ENCODE peak calls at places on chromosomes 1 and 21, in ten cellular contexts. V is breast epithelium, F is NB4, J is heart left ventricle, Y is endothelial cell of umbilical vein, H is body of pancreas, A is ovary, T is esophagus muscularis mucosa, O is HCT116, U is right lobe of liver. M is an unnamed sample.

GRCh38 chr1:106937104-106937503 is 119.4 kb upstream of the PRMT6 start:
- DNase-seq in A (no peak), O (no peak), U (no peak), F (peak; percentile 3), T (no peak), H (no peak), Y (no peak), V (no peak), J (no peak), M (no peak)

GRCh38 chr21:45004481-45005263 is 64.8 kb downstream of the SLX9 start:
- DNase-seq in Y (peak; percentile 42), F (peak; percentile 41), A (peak; percentile 25), J (peak; percentile 4), T (no peak), O (no peak), U (no peak), V (no peak), H (no peak), M (no peak)

GRCh38 chr1:240526321-240526720 is 85.6 kb downstream of the GREM2 start:
- DNase-seq in O (no peak), J (no peak), V (no peak), U (no peak), Y (no peak), T (no peak), A (no peak), F (no peak), H (no peak), M (no peak)

GRCh38 chr1:119374208-119374877 is 5.8 kb downstream of the HAO2 start:
- DNase-seq in O (no peak), H (no peak), Y (no peak), F (no peak), A (no peak), V (no peak), T (no peak), J (no peak), U (no peak), M (no peak)

GRCh38 chr1:67723620-67724019 is 38.6 kb downstream of the GADD45A start:
- DNase-seq in A (no peak), Y (peak; percentile 97), J (no peak), V (no peak), T (no peak), O (no peak), H (no peak), F (no peak), U (no peak), M (no peak)

GRCh38 chr1:106700151-106700550 is 356.3 kb upstream of the PRMT6 start:
- DNase-seq in A (no peak), T (no peak), V (no peak), F (no peak), U (no peak), H (no peak), J (no peak), O (no peak), Y (no peak), M (no peak)

GRCh38 chr1:94741510-94741909 is 78.6 kb upstream of the SLC44A3 start:
- DNase-seq in H (no peak), V (no peak), U (no peak), O (no peak), T (no peak), J (no peak), F (peak; percentile 65), A (no peak), Y (no peak), M (no peak)

GRCh38 chr1:65626003-65626402 is 166.7 kb upstream of the PDE4B start:
- DNase-seq in T (no peak), Y (no peak), V (no peak), U (no peak), J (no peak), A (no peak), H (no peak), O (no peak), F (no peak), M (peak; percentile 30)

GRCh38 chr1:178091986-178092745 is 1.7 kb upstream of the RASAL2 start:
- DNase-seq in T (no peak), F (no peak), O (no peak), V (no peak), J (no peak), Y (no peak), U (no peak), A (no peak), H (no peak), M (no peak)

GRCh38 chr1:94329986-94330385 is 88.2 kb upstream of the ABCD3 start:
- DNase-seq in U (no peak), H (no peak), T (no peak), F (peak; percentile 7), V (no peak), O (no peak), J (no peak), A (no peak), Y (peak; percentile 76), M (no peak)

GRCh38 chr1:201508809-201509208 is 1.9 kb upstream of the CSRP1 start:
- DNase-seq in F (no peak), Y (no peak), V (no peak), U (no peak), A (no peak), H (no peak), O (no peak), T (no peak), J (no peak), M (no peak)

GRCh38 chr1:233459968-233460367 is 132.4 kb downstream of the MAP3K21 start:
- DNase-seq in H (no peak), Y (no peak), U (no peak), T (no peak), A (no peak), V (no peak), F (no peak), J (no peak), O (no peak), M (no peak)

GRCh38 chr1:99176753-99177152 is 87.5 kb upstream of the PLPPR4 start:
- DNase-seq in T (no peak), A (no peak), O (no peak), V (no peak), Y (no peak), U (no peak), H (no peak), F (no peak), J (no peak), M (no peak)

GRCh38 chr1:90706437-90707362 is 10.4 kb downstream of the BARHL2 start:
- DNase-seq in H (peak; percentile 41), O (no peak), J (no peak), T (peak; percentile 89), A (no peak), U (no peak), Y (no peak), F (peak; percentile 22), V (no peak), M (no peak)

GRCh38 chr1:214662386-214662785 is 59.4 kb downstream of the CENPF start:
- DNase-seq in Y (no peak), O (no peak), T (no peak), A (no peak), H (no peak), U (no peak), F (no peak), J (no peak), V (no peak), M (no peak)

GRCh38 chr1:24383381-24383940 is 30.1 kb downstream of the STPG1 start:
- DNase-seq in Y (no peak), F (no peak), V (no peak), H (no peak), O (no peak), T (peak; percentile 12), J (no peak), U (no peak), A (no peak), M (no peak)

GRCh38 chr1:24386241-24386640 is 27.3 kb downstream of the STPG1 start:
- DNase-seq in H (no peak), Y (no peak), A (no peak), J (no peak), U (no peak), T (peak; percentile 57), O (no peak), F (no peak), V (no peak), M (no peak)

GRCh38 chr1:24384251-24385090 is 29.1 kb downstream of the STPG1 start:
- DNase-seq in O (no peak), U (no peak), H (no peak), F (no peak), T (peak; percentile 86), J (no peak), A (no peak), Y (peak; percentile 75), V (no peak), M (no peak)

GRCh38 chr1:24386931-24387330 is 26.7 kb downstream of the STPG1 start:
- DNase-seq in J (no peak), F (no peak), A (no peak), O (no peak), T (peak; percentile 45), Y (no peak), H (no peak), V (no peak), U (no peak), M (no peak)

GRCh38 chr1:24385160-24385939 is 28.2 kb downstream of the STPG1 start:
- DNase-seq in O (no peak), U (no peak), T (peak; percentile 29), V (no peak), H (no peak), A (no peak), Y (no peak), J (no peak), F (peak; percentile 38), M (no peak)
- TF ChIP-seq CTCF in O (peak; percentile 98), U (no peak), T (no peak), V (no peak), H (no peak), A (no peak), Y (peak; percentile 46), J (peak; percentile 10), F (peak; percentile 77), M (peak; percentile 23)

DNA sequence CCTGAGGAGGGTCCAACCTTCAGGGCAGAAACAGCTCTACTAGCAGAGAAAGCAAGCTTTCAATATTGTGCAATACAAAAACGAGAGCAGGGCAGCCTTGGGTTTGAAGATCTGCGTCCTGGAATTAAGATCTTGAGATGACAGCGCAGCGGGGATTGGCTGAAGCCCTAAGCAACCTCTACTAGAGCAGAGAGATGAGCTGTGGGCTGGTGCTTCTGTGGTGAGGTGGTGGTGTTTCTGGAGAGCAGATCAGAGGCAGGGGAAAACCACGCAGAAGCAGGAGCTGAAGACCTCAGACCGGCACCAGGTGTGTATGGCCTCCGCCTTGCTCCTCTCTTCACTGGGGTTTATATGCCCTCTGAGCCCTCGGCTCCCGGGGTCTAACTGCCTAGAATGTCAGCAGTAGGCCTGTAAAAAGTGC is 12.5 kb downstream of the TRAF3IP3 start:
- DNase-seq in F (peak; percentile 95), Y (no peak), T (no peak), J (no peak), H (no peak), U (no peak), A (no peak), V (no peak), O (no peak), M (no peak)
- TF ChIP-seq POLR2A in F (peak; percentile 69), Y (no peak), T (no peak), J (no peak), H (no peak), U (no peak), A (no peak), V (no peak), O (no peak), M (peak; percentile 31)

GRCh38 chr1:50605186-50605875 is 182.1 kb upstream of the DMRTA2 start:
- DNase-seq in F (peak; percentile 61), V (no peak), T (no peak), Y (peak; percentile 69), U (no peak), O (peak; percentile 27), H (no peak), J (no peak), A (no peak), M (no peak)
- TF ChIP-seq CTCF in F (peak; percentile 36), V (no peak), T (no peak), Y (peak; percentile 60), U (peak; percentile 52), O (peak; percentile 68), H (peak; percentile 33), J (peak; percentile 18), A (no peak), M (no peak)

GRCh38 chr1:145964328-145965118 is at the start of the genes ANKRD34A and POLR3GL:
- DNase-seq in T (peak; percentile 98), J (peak; percentile 96), A (peak; percentile 95), H (peak; percentile 95), Y (peak; percentile 96), V (peak; percentile 95), F (peak; percentile 94), O (peak; percentile 92), U (peak; percentile 97), M (peak; percentile 98)
- TF ChIP-seq POLR2A in T (peak; percentile 54), J (peak; percentile 98), A (peak; percentile 92), H (peak; percentile 69), Y (peak; percentile 82), V (peak; percentile 95), F (peak; percentile 96), O (peak; percentile 85), U (peak; percentile 88), M (peak; percentile 81)